ENCODE peak calls at places on chromosome 16, in six cellular contexts. E is A549, R is heart left ventricle, M is cardiac muscle cell, Q is neuronal stem cell, W is neural progenitor cell. B is an unnamed sample. For H3K4me1, the result is how much of the 10 kb centered on the place peaks cover.

GRCh38 chr16:11639925-11640899 is 28.0 kb upstream of the SNN start:
- DNase-seq in E (peak), R (peak), M (peak), Q (no peak), W (peak), B (peak)

GRCh38 chr16:75251280-75252048 is at the start of gene BCAR1:
- DNase-seq in E (peak), R (peak), M (peak), Q (peak), W (peak), B (peak)

GRCh38 chr16:11613381-11614303 is 26.9 kb upstream of the LITAF start:
- DNase-seq in E (no peak), R (peak), M (no peak), Q (no peak), W (no peak), B (no peak)

GRCh38 chr16:10318798-10319500 is 66.9 kb upstream of the ATF7IP2 start:
- DNase-seq in E (no peak), R (no peak), M (no peak), Q (no peak), W (no peak), B (no peak)

GRCh38 chr16:87740909-87741424 is 24.8 kb downstream of the KLHDC4 start:
- DNase-seq in E (no peak), R (peak), M (no peak), Q (no peak), W (no peak), B (peak)

GRCh38 chr16:50213939-50214519 is 52.3 kb upstream of the ADCY7 start:
- DNase-seq in E (peak), R (no peak), M (peak), Q (peak), W (peak), B (no peak)

GRCh38 chr16:9489823-9490467 is 398.5 kb downstream of the HAPSTR1 start:
- DNase-seq in E (peak), R (peak), M (no peak), Q (no peak), W (peak), B (no peak)

GRCh38 chr16:50368410-50369132 is at the start of gene BRD7:
- DNase-seq in E (peak), R (peak), M (peak), Q (peak), W (peak), B (peak)

GRCh38 chr16:83974475-83974874 is 6.4 kb downstream of the NECAB2 start:
- DNase-seq in E (no peak), R (no peak), M (no peak), Q (no peak), W (no peak), B (peak)

GRCh38 chr16:53154513-53154912 is 99.7 kb downstream of the CHD9 start:
- DNase-seq in E (no peak), R (no peak), M (peak), Q (no peak), W (no peak), B (no peak)

GRCh38 chr16:78611318-78611717 is 511.9 kb downstream of the WWOX start:
- DNase-seq in E (no peak), R (no peak), M (no peak), Q (no peak), W (no peak), B (no peak)

GRCh38 chr16:27906883-27907282 is 156.6 kb downstream of the GSG1L start:
- DNase-seq in E (no peak), R (no peak), M (no peak), Q (no peak), W (no peak), B (no peak)

GRCh38 chr16:15572329-15573001 is 70.5 kb downstream of the MARF1 start:
- DNase-seq in E (no peak), R (no peak), M (no peak), Q (no peak), W (no peak), B (peak)

GRCh38 chr16:1099224-1100083 is 3.4 kb upstream of the C1QTNF8 start:
- DNase-seq in E (no peak), R (no peak), M (no peak), Q (no peak), W (no peak), B (no peak)

GRCh38 chr16:52071101-52071500 is 475.8 kb downstream of the TOX3 start:
- DNase-seq in E (no peak), R (no peak), M (no peak), Q (no peak), W (no peak), B (no peak)

GRCh38 chr16:14365200-14365851 is 264.7 kb downstream of the PARN start:
- DNase-seq in E (peak), R (no peak), M (no peak), Q (no peak), W (no peak), B (no peak)

GRCh38 chr16:16124438-16124837 is 98.9 kb downstream of the ABCC6 start:
- DNase-seq in E (no peak), R (no peak), M (no peak), Q (no peak), W (peak), B (no peak)

GRCh38 chr16:22989598-22989997 is 159.7 kb downstream of the USP31 start:
- DNase-seq in E (no peak), R (no peak), M (no peak), Q (no peak), W (no peak), B (no peak)

GRCh38 chr16:8326234-8326633 is 264.1 kb downstream of the TMEM114 start:
- DNase-seq in E (no peak), R (no peak), M (no peak), Q (no peak), W (no peak), B (no peak)

GRCh38 chr16:1057252-1057932 is 15.2 kb upstream of the SSTR5 start:
- DNase-seq in E (no peak), R (no peak), M (peak), Q (no peak), W (peak), B (peak)

GRCh38 chr16:57348361-57348760 is 10.2 kb upstream of the CCL22 start:
- DNase-seq in E (no peak), R (no peak), M (no peak), Q (no peak), W (no peak), B (no peak)
- H3K4me1 ChIP-seq in E (under half), R (under half), M (under half), Q (under half), W (under half), B (under half)

GRCh38 chr16:3129137-3130131 is 5.4 kb upstream of the ZNF213 start:
- DNase-seq in E (peak), R (peak), M (peak), Q (peak), W (peak), B (peak)
- H3K4me1 ChIP-seq in E (under half), R (under half), M (under half), Q (under half), W (under half), B (under half)

DNA sequence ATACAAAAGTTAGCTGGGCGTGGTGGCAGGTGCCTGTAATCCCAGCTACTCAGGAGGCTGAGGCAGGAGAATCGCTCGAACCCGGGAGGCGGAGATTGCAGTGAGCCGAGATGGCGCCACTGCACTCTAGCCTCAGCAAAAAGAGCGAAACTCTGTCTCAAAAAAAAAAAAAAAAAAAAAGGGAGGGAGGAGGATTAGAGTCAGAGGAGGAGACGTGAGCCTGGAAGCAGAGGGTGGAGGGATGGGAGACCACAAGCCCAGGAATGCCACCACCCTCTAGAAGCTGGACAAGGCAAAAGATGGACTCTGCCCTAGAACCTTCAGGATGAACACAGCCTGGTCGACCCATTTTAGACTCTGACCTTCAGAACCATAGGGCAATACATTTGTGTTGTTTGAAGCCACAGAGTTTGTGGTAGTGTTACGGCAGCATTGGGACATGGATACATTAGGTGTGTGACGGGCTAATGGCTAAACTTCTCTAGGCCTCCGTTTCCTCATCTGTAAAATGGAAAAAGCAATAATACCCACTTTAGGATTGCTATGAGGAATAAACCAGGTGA is 2.1 kb upstream of the SMIM22 start:
- DNase-seq in E (no peak), R (no peak), M (no peak), Q (no peak), W (no peak), B (peak)
- H3K4me1 ChIP-seq in E (under half), R (under half), M (under half), Q (under half), W (under half), B (under half)

DNA sequence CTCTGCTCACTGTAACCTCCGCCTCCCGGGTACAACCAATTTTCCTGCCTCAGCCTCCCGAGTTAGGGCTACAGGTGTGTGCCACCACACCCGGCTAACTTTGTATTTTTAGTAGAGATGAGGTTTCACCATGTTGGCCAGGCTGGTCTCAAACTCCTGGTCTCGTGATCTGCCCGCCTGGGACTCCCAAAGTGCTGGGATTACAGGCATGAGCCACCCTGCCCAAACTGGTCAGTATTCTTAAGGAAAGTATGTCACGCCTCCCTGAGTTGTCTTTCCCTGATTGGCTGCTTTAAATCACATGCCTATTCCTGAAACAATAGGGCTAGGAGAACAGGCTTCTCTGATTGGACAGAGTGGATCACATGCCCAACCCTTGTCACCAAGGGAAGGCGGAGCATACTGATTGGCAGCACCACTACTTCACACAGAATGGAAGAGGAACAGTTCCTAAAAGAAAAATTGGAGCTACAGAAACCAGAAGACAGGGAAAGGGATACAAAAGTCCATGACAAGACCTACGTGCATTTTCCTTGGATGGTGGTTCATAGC is 17.6 kb upstream of the CYB5B start:
- DNase-seq in E (peak), R (no peak), M (no peak), Q (no peak), W (no peak), B (no peak)
- H3K4me1 ChIP-seq in E (half or more), R (under half), M (under half), Q (under half), W (under half), B (under half)

GRCh38 chr16:89317729-89318429 is 100.4 kb downstream of the ZNF778 start:
- DNase-seq in E (no peak), R (no peak), M (no peak), Q (no peak), W (no peak), B (no peak)
- H3K4me1 ChIP-seq in E (half or more), R (half or more), M (under half), Q (under half), W (under half), B (half or more)

GRCh38 chr16:3868967-3869366 is 11.5 kb downstream of the CREBBP start:
- DNase-seq in E (no peak), R (no peak), M (no peak), Q (no peak), W (no peak), B (no peak)
- H3K4me1 ChIP-seq in E (under half), R (under half), M (under half), Q (under half), W (under half), B (under half)

GRCh38 chr16:82751020-82751419 is 124.3 kb downstream of the CDH13 start:
- DNase-seq in E (no peak), R (no peak), M (no peak), Q (no peak), W (no peak), B (no peak)
- H3K4me1 ChIP-seq in E (under half), R (under half), M (under half), Q (under half), W (under half), B (under half)

GRCh38 chr16:86580063-86580797 is 1.9 kb downstream of the FOXL1 start:
- DNase-seq in E (no peak), R (no peak), M (no peak), Q (no peak), W (no peak), B (peak)

GRCh38 chr16:86578499-86579267 is at the start of gene FOXL1:
- DNase-seq in E (no peak), R (no peak), M (no peak), Q (no peak), W (peak), B (peak)

GRCh38 chr16:86579268-86580062 is 1.1 kb downstream of the FOXL1 start:
- DNase-seq in E (no peak), R (no peak), M (no peak), Q (no peak), W (peak), B (peak)

GRCh38 chr16:86581458-86581857 is 3.1 kb downstream of the FOXL1 start:
- DNase-seq in E (no peak), R (no peak), M (no peak), Q (no peak), W (no peak), B (peak)

DNA sequence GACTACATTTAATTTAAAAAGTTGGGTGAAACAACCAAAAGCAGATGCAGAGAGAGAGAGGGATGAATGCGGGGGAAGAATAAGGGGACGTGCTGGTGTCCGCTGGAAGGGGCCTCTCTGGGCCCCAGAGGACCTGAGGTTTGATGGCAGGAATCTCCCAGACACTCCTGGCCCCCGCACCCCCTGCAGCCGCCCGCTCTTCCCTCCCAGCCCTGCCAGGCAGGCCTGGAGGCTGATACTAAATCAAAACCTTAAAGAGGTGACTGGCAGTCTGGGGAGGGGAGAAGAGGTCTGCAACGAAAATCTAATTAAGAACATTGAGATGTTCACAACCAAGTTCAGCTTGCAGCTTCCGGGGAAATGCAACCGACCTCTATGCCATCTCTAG is 2.4 kb downstream of the FOXL1 start:
- DNase-seq in E (no peak), R (no peak), M (no peak), Q (no peak), W (no peak), B (peak)
- H3K4me1 ChIP-seq in E (under half), R (under half), M (under half), Q (under half), W (under half), B (under half)

GRCh38 chr16:67240506-67240905 is 6.8 kb downstream of the FHOD1 start:
- DNase-seq in E (no peak), R (no peak), M (no peak), Q (no peak), W (no peak), B (peak)
- H3K4me1 ChIP-seq in E (half or more), R (half or more), M (under half), Q (under half), W (under half), B (half or more)

GRCh38 chr16:67533024-67533560 is 4.5 kb downstream of the RIPOR1 start:
- DNase-seq in E (no peak), R (no peak), M (no peak), Q (no peak), W (no peak), B (peak)
- H3K4me1 ChIP-seq in E (under half), R (under half), M (under half), Q (under half), W (under half), B (under half)

B was measured in osteoblast.